ENCODE peak calls at places on chromosomes 1 and 21, in six cellular contexts. E is keratinocyte, S is IMR-90, Y is A549, K is H9, L is brain microvascular endothelial cell. B is an unnamed sample.

GRCh38 chr1:218600968-218601367 is 255.8 kb downstream of the TGFB2 start:
- DNase-seq in E (peak; percentile 81), S (no peak), Y (peak; percentile 20), K (no peak), L (no peak), B (no peak)

GRCh38 chr21:35974801-35975200 is 85.5 kb downstream of the SETD4 start:
- DNase-seq in E (no peak), S (peak; percentile 28), Y (no peak), K (no peak), L (peak; percentile 44), B (peak; percentile 18)

GRCh38 chr1:180773210-180773865 is 139.4 kb upstream of the KIAA1614 start:
- DNase-seq in E (no peak), S (peak; percentile 74), Y (no peak), K (no peak), L (no peak), B (no peak)

GRCh38 chr1:201753492-201753891 is 75.5 kb upstream of the IPO9 start:
- DNase-seq in E (no peak), S (peak; percentile 41), Y (no peak), K (no peak), L (no peak), B (no peak)

GRCh38 chr1:198047913-198048312 is 108.9 kb upstream of the NEK7 start:
- DNase-seq in E (no peak), S (no peak), Y (no peak), K (no peak), L (no peak), B (no peak)

GRCh38 chr1:45954401-45954847 is 151.0 kb downstream of the MAST2 start:
- DNase-seq in E (no peak), S (peak; percentile 82), Y (peak; percentile 74), K (no peak), L (peak; percentile 67), B (peak; percentile 36)

GRCh38 chr1:65174585-65174984 is 26.6 kb downstream of the AK4 start:
- DNase-seq in E (peak; percentile 80), S (peak; percentile 94), Y (no peak), K (no peak), L (peak; percentile 98), B (peak; percentile 92)

GRCh38 chr1:115280073-115280472 is 58.0 kb downstream of the NGF start:
- DNase-seq in E (no peak), S (peak; percentile 87), Y (no peak), K (no peak), L (no peak), B (no peak)

GRCh38 chr1:32195972-32196823 is 4.2 kb upstream of the CCDC28B start:
- DNase-seq in E (no peak), S (peak; percentile 54), Y (no peak), K (no peak), L (no peak), B (no peak)

GRCh38 chr1:167492509-167492910 is 25.8 kb downstream of the CD247 start:
- DNase-seq in E (no peak), S (no peak), Y (no peak), K (no peak), L (no peak), B (no peak)

GRCh38 chr1:174358786-174359453 is 88.8 kb upstream of the GPR52 start:
- DNase-seq in E (no peak), S (no peak), Y (no peak), K (no peak), L (no peak), B (no peak)

GRCh38 chr1:182754915-182755314 is 34.7 kb upstream of the NPL start:
- DNase-seq in E (no peak), S (no peak), Y (no peak), K (no peak), L (no peak), B (no peak)

GRCh38 chr21:33490991-33491372 is 534 bp downstream of the DNAJC28 start:
- DNase-seq in E (no peak), S (no peak), Y (no peak), K (no peak), L (no peak), B (no peak)

GRCh38 chr1:44368471-44369151 is 13.6 kb upstream of the ERI3 start:
- DNase-seq in E (no peak), S (no peak), Y (no peak), K (peak; percentile 62), L (no peak), B (no peak)

GRCh38 chr1:118333601-118334241 is 148.7 kb upstream of the SPAG17 start:
- DNase-seq in E (no peak), S (no peak), Y (no peak), K (no peak), L (no peak), B (no peak)

GRCh38 chr1:59593798-59594790 is 220.7 kb upstream of the HOOK1 start:
- DNase-seq in E (no peak), S (no peak), Y (no peak), K (no peak), L (no peak), B (no peak)

GRCh38 chr1:199742547-199742946 is 285.0 kb upstream of the NR5A2 start:
- DNase-seq in E (peak; percentile 76), S (peak; percentile 98), Y (peak; percentile 76), K (no peak), L (peak; percentile 89), B (peak; percentile 86)

GRCh38 chr21:15706686-15707085 is 23.1 kb upstream of the USP25 start:
- DNase-seq in E (no peak), S (peak; percentile 97), Y (peak; percentile 66), K (no peak), L (peak; percentile 94), B (peak; percentile 82)

GRCh38 chr1:154342836-154343472 is 17.6 kb downstream of the ATP8B2 start:
- DNase-seq in E (no peak), S (no peak), Y (no peak), K (no peak), L (no peak), B (no peak)

GRCh38 chr1:77881099-77881498 is 7.3 kb upstream of the NEXN start:
- DNase-seq in E (no peak), S (no peak), Y (no peak), K (no peak), L (no peak), B (no peak)

GRCh38 chr21:45326169-45326833 is 38.6 kb upstream of the POFUT2 start:
- DNase-seq in E (no peak), S (peak; percentile 42), Y (no peak), K (no peak), L (no peak), B (no peak)

GRCh38 chr1:204091787-204092312 is 18.9 kb downstream of the SOX13 start:
- DNase-seq in E (no peak), S (no peak), Y (no peak), K (no peak), L (no peak), B (no peak)

DNA sequence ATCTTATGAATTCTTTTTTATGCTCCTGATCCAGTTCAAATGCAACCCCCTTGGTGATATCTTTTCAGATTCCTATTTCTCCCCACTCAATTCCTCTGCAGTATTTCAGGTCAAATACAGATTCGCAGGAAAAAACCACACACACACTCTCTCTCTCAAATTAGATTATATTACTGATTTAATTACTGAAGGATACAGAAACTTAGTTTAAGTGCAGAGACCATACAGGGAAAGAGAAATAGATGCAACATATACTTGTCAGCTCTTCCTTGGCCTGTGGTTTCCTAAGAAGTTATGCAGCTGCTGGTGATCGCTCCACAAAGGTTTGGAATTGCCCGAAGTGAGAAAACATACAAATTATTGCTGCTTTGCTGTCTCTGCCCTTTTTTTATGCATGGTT is 400.9 kb downstream of the AGBL4 start:
- DNase-seq in E (no peak), S (no peak), Y (no peak), K (no peak), L (no peak), B (no peak)
- H3K27ac ChIP-seq in E (no peak overlapping the region), S (no peak overlapping the region), Y (no peak overlapping the region), K (no peak overlapping the region), L (no peak overlapping the region), B (no peak overlapping the region)

DNA sequence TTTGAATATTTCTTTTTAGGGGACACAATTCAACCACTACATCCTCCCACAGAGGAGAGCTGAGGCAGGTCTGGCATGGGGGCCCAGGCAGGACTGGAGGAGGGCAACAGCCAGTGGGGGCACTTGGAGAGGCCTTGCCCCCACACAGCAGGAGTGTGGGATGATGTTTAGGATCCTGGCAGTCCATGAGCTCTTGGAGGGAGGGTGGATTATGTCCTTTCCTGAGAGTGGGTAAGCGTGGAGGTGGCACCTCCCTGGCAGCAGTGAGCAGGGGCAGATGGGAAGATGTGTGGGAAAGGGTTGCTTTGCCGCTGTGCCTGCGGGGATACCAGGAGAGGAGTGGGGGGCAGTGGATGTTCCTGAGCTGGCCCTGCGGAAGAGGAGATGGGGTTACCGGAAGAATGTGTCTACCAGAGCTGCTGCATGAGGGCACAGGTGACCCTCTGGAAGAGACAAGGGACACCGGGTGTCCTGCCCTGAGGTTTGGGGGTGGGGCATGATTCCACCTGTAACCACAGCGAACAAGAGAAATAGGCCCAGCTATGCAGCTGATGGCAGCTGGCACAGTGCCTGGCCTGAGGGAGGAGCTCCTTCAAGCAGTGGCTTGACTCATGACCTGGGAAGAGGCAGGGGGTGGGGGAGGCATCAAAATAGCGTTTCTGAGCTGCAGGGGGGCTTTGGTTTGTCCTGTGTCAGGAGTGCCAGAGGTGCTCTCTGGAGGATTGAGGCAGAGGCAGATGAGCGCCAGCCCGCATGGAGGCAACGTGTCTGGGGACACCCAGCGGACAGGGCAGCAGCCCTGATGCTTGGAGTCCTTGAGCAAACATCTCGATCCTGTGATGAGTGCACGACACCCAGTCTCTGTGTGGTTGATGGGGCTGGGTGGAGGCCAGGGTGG is 123.9 kb upstream of the TMPRSS2 start:
- DNase-seq in E (no peak), S (no peak), Y (peak; percentile 65), K (no peak), L (no peak), B (peak; percentile 60)
- H3K27ac ChIP-seq in E (peak overlapping the region; percentile 69), S (no peak overlapping the region), Y (peak overlapping the region; percentile 85), K (no peak overlapping the region), L (no peak overlapping the region), B (peak overlapping the region; percentile 73)

DNA sequence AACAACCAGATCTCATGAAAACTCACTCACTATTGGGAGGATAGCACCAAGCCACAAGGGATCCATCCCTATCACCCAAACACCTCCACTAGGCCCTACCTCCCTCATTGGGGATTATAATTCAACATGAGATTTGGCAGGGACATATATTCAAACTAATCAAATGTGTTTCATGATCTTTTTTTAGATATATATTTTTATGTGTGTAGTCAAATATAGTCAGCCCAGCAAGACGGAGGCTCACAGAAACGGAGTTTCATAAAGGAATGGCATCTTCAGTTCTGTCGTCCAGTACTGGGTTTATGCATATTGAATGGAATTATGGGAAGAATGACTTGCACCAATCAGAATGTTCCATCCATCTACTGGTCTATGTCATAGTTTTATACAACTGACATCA is 343.3 kb upstream of the KAZN start:
- DNase-seq in E (no peak), S (no peak), Y (no peak), K (no peak), L (no peak), B (no peak)
- H3K27ac ChIP-seq in E (no peak overlapping the region), S (no peak overlapping the region), Y (no peak overlapping the region), K (no peak overlapping the region), L (no peak overlapping the region), B (no peak overlapping the region)

GRCh38 chr1:24711329-24711728 is 33.9 kb upstream of the CLIC4 start:
- DNase-seq in E (no peak), S (no peak), Y (no peak), K (no peak), L (no peak), B (no peak)
- H3K27ac ChIP-seq in E (no peak overlapping the region), S (no peak overlapping the region), Y (no peak overlapping the region), K (no peak overlapping the region), L (no peak overlapping the region), B (no peak overlapping the region)

GRCh38 chr1:27575861-27576331 is 28.0 kb downstream of the AHDC1 start:
- DNase-seq in E (no peak), S (no peak), Y (peak; percentile 51), K (peak; percentile 85), L (no peak), B (no peak)
- H3K27ac ChIP-seq in E (no peak overlapping the region), S (peak overlapping the region; percentile 77), Y (peak overlapping the region; percentile 99), K (no peak overlapping the region), L (peak overlapping the region; percentile 60), B (peak overlapping the region; percentile 69)